ENCODE peak calls at places on chromosomes 2 and 18, in seven cellular contexts. One of them, this sample, is unnamed.

GRCh38 chr2:201798252-201798918 is 8.0 kb upstream of the CDK15 start:
- DNase-seq in left lung: no peak
- DNase-seq in heart right ventricle: no peak
- DNase-seq in hepatocyte: no peak
- DNase-seq in left ventricle myocardium inferior: no peak
- DNase-seq in tibial artery: no peak
- DNase-seq in stomach: no peak
- DNase-seq in this sample: no peak

GRCh38 chr2:3193423-3194330 is 183.9 kb downstream of the EIPR1 start:
- DNase-seq in left lung: no peak
- DNase-seq in heart right ventricle: no peak
- DNase-seq in hepatocyte: no peak
- DNase-seq in left ventricle myocardium inferior: no peak
- DNase-seq in tibial artery: no peak
- DNase-seq in stomach: no peak
- DNase-seq in this sample: no peak

GRCh38 chr18:34871435-34871834 is 161.3 kb downstream of the DTNA start:
- DNase-seq in left lung: no peak
- DNase-seq in heart right ventricle: no peak
- DNase-seq in hepatocyte: no peak
- DNase-seq in left ventricle myocardium inferior: no peak
- DNase-seq in tibial artery: no peak
- DNase-seq in stomach: no peak
- DNase-seq in this sample: no peak

GRCh38 chr2:128879161-128879560 is 560.5 kb upstream of the HS6ST1 start:
- DNase-seq in left lung: no peak
- DNase-seq in heart right ventricle: no peak
- DNase-seq in hepatocyte: no peak
- DNase-seq in left ventricle myocardium inferior: no peak
- DNase-seq in tibial artery: no peak
- DNase-seq in stomach: no peak
- DNase-seq in this sample: no peak

GRCh38 chr2:70425682-70426301 is 123.9 kb upstream of the FAM136A start:
- DNase-seq in left lung: no peak
- DNase-seq in heart right ventricle: no peak
- DNase-seq in hepatocyte: no peak
- DNase-seq in left ventricle myocardium inferior: no peak
- DNase-seq in tibial artery: no peak
- DNase-seq in stomach: no peak
- DNase-seq in this sample: no peak

GRCh38 chr2:228699400-228699799 is 517.9 kb upstream of the SPHKAP start:
- DNase-seq in left lung: no peak
- DNase-seq in heart right ventricle: no peak
- DNase-seq in hepatocyte: no peak
- DNase-seq in left ventricle myocardium inferior: no peak
- DNase-seq in tibial artery: no peak
- DNase-seq in stomach: no peak
- DNase-seq in this sample: no peak

GRCh38 chr18:69708844-69709243 is 238.8 kb downstream of the CD226 start:
- DNase-seq in left lung: no peak
- DNase-seq in heart right ventricle: no peak
- DNase-seq in hepatocyte: no peak
- DNase-seq in left ventricle myocardium inferior: no peak
- DNase-seq in tibial artery: no peak
- DNase-seq in stomach: no peak
- DNase-seq in this sample: no peak

GRCh38 chr2:14560686-14561085 is 71.8 kb upstream of the LRATD1 start:
- DNase-seq in left lung: no peak
- DNase-seq in heart right ventricle: no peak
- DNase-seq in hepatocyte: no peak
- DNase-seq in left ventricle myocardium inferior: no peak
- DNase-seq in tibial artery: no peak
- DNase-seq in stomach: no peak
- DNase-seq in this sample: no peak

GRCh38 chr2:111927723-111928122 is 29.3 kb downstream of the MERTK start:
- DNase-seq in left lung: no peak
- DNase-seq in heart right ventricle: no peak
- DNase-seq in hepatocyte: no peak
- DNase-seq in left ventricle myocardium inferior: no peak
- DNase-seq in tibial artery: no peak
- DNase-seq in stomach: no peak
- DNase-seq in this sample: no peak

GRCh38 chr2:16620590-16620989 is 45.0 kb downstream of the CYRIA start:
- DNase-seq in left lung: no peak
- DNase-seq in heart right ventricle: no peak
- DNase-seq in hepatocyte: no peak
- DNase-seq in left ventricle myocardium inferior: no peak
- DNase-seq in tibial artery: no peak
- DNase-seq in stomach: no peak
- DNase-seq in this sample: no peak
- H3K4me1 ChIP-seq in left lung: peaks cover 75% of the 10 kb centered on the region
- H3K4me1 ChIP-seq in heart right ventricle: peaks cover 81% of the 10 kb centered on the region
- H3K4me1 ChIP-seq in hepatocyte: no peaks in the 10 kb centered on the region
- H3K4me1 ChIP-seq in left ventricle myocardium inferior: peaks cover 52% of the 10 kb centered on the region
- H3K4me1 ChIP-seq in tibial artery: peaks cover 24% of the 10 kb centered on the region
- H3K4me1 ChIP-seq in stomach: peaks cover 35% of the 10 kb centered on the region
- H3K4me1 ChIP-seq in this sample: no peaks in the 10 kb centered on the region

DNA sequence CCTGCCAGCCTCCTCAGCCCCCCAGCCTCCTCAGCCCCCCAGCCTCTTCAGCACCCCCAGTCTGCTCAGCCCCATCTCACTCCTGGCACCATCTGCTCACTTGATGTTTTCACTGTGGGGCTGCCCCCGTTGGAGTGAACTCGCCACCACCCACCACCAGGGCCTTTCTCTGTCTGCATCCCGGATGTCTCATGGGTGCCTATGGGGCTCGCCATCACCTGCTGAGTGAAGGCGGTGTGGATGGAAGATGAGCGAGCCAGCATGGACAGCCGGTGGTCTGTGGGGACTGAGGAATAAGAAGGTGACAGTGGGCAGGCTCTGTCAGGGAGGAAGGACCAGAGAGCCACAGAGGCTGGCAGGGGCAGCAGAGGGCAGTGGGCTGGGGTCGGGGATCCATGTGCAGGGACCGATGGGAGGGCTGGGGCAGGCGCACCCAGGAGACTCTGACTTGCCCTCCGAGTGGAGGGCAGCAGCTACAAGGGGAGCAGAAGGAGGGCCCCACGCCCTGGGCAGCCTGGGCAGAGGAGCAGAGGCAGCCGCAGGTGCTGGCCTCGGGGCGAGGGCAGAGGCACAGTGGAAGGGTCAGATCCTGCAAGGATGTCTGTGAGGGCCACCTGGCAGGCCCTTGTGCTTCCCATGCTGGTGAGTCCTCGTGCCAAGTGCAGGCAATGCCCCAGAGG is 74.7 kb upstream of the ODC1 start:
- DNase-seq in left lung: no peak
- DNase-seq in heart right ventricle: no peak
- DNase-seq in hepatocyte: no peak
- DNase-seq in left ventricle myocardium inferior: no peak
- DNase-seq in tibial artery: no peak
- DNase-seq in stomach: no peak
- DNase-seq in this sample: no peak
- H3K4me1 ChIP-seq in left lung: no peaks in the 10 kb centered on the region
- H3K4me1 ChIP-seq in heart right ventricle: no peaks in the 10 kb centered on the region
- H3K4me1 ChIP-seq in hepatocyte: no peaks in the 10 kb centered on the region
- H3K4me1 ChIP-seq in left ventricle myocardium inferior: no peaks in the 10 kb centered on the region
- H3K4me1 ChIP-seq in tibial artery: no peaks in the 10 kb centered on the region
- H3K4me1 ChIP-seq in stomach: no peaks in the 10 kb centered on the region
- H3K4me1 ChIP-seq in this sample: no peaks in the 10 kb centered on the region

GRCh38 chr2:147800316-147800715 is 44.5 kb upstream of the ACVR2A start:
- DNase-seq in left lung: no peak
- DNase-seq in heart right ventricle: no peak
- DNase-seq in hepatocyte: no peak
- DNase-seq in left ventricle myocardium inferior: no peak
- DNase-seq in tibial artery: no peak
- DNase-seq in stomach: no peak
- DNase-seq in this sample: no peak
- H3K4me1 ChIP-seq in left lung: no peaks in the 10 kb centered on the region
- H3K4me1 ChIP-seq in heart right ventricle: peaks cover 7% of the 10 kb centered on the region
- H3K4me1 ChIP-seq in hepatocyte: no peaks in the 10 kb centered on the region
- H3K4me1 ChIP-seq in left ventricle myocardium inferior: no peaks in the 10 kb centered on the region
- H3K4me1 ChIP-seq in tibial artery: no peaks in the 10 kb centered on the region
- H3K4me1 ChIP-seq in stomach: no peaks in the 10 kb centered on the region
- H3K4me1 ChIP-seq in this sample: no peaks in the 10 kb centered on the region

DNA sequence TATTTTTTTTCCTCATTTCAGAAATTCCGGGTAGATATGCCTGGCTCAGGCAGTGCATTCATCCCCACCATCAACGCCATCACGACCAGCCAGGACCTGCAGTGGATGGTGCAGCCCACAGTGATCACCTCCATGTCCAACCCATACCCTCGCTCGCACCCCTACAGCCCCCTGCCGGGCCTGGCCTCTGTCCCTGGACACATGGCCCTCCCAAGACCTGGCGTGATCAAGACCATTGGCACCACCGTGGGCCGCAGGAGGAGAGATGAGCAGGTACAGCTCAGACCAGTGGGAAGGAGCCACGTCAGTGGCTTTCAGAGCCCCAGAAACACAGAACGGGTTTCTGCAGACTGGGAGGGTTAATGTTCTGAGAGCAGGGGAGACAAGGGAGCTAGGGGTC is 11.4 kb downstream of the FOSL2 start:
- DNase-seq in left lung: no peak
- DNase-seq in heart right ventricle: no peak
- DNase-seq in hepatocyte: no peak
- DNase-seq in left ventricle myocardium inferior: no peak
- DNase-seq in tibial artery: no peak
- DNase-seq in stomach: no peak
- DNase-seq in this sample: no peak
- H3K4me1 ChIP-seq in left lung: peaks cover 100% of the 10 kb centered on the region
- H3K4me1 ChIP-seq in heart right ventricle: peaks cover 100% of the 10 kb centered on the region
- H3K4me1 ChIP-seq in hepatocyte: peaks cover 35% of the 10 kb centered on the region
- H3K4me1 ChIP-seq in left ventricle myocardium inferior: peaks cover 93% of the 10 kb centered on the region
- H3K4me1 ChIP-seq in tibial artery: peaks cover 87% of the 10 kb centered on the region
- H3K4me1 ChIP-seq in stomach: peaks cover 89% of the 10 kb centered on the region
- H3K4me1 ChIP-seq in this sample: peaks cover 72% of the 10 kb centered on the region

GRCh38 chr18:47968721-47969120 is 38.3 kb upstream of the SMAD2 start:
- DNase-seq in left lung: no peak
- DNase-seq in heart right ventricle: no peak
- DNase-seq in hepatocyte: no peak
- DNase-seq in left ventricle myocardium inferior: no peak
- DNase-seq in tibial artery: no peak
- DNase-seq in stomach: no peak
- DNase-seq in this sample: no peak

GRCh38 chr18:47968006-47968676 is 37.7 kb upstream of the SMAD2 start:
- DNase-seq in left lung: no peak
- DNase-seq in heart right ventricle: no peak
- DNase-seq in hepatocyte: no peak
- DNase-seq in left ventricle myocardium inferior: no peak
- DNase-seq in tibial artery: no peak
- DNase-seq in stomach: peak; percentile 61
- DNase-seq in this sample: no peak

GRCh38 chr18:47969851-47970250 is 39.4 kb upstream of the SMAD2 start:
- DNase-seq in left lung: no peak
- DNase-seq in heart right ventricle: no peak
- DNase-seq in hepatocyte: no peak
- DNase-seq in left ventricle myocardium inferior: no peak
- DNase-seq in tibial artery: no peak
- DNase-seq in stomach: no peak
- DNase-seq in this sample: no peak

GRCh38 chr18:47975105-47975504 is 44.6 kb upstream of the SMAD2 start:
- DNase-seq in left lung: no peak
- DNase-seq in heart right ventricle: no peak
- DNase-seq in hepatocyte: no peak
- DNase-seq in left ventricle myocardium inferior: no peak
- DNase-seq in tibial artery: no peak
- DNase-seq in stomach: no peak
- DNase-seq in this sample: no peak

GRCh38 chr18:47970664-47971523 is 40.4 kb upstream of the SMAD2 start:
- DNase-seq in left lung: no peak
- DNase-seq in heart right ventricle: no peak
- DNase-seq in hepatocyte: no peak
- DNase-seq in left ventricle myocardium inferior: no peak
- DNase-seq in tibial artery: no peak
- DNase-seq in stomach: no peak
- DNase-seq in this sample: no peak
- H3K4me1 ChIP-seq in left lung: peaks cover 10% of the 10 kb centered on the region
- H3K4me1 ChIP-seq in heart right ventricle: peaks cover 11% of the 10 kb centered on the region
- H3K4me1 ChIP-seq in hepatocyte: peaks cover 6% of the 10 kb centered on the region
- H3K4me1 ChIP-seq in left ventricle myocardium inferior: no peaks in the 10 kb centered on the region
- H3K4me1 ChIP-seq in tibial artery: no peaks in the 10 kb centered on the region
- H3K4me1 ChIP-seq in stomach: peaks cover 13% of the 10 kb centered on the region
- H3K4me1 ChIP-seq in this sample: no peaks in the 10 kb centered on the region

DNA sequence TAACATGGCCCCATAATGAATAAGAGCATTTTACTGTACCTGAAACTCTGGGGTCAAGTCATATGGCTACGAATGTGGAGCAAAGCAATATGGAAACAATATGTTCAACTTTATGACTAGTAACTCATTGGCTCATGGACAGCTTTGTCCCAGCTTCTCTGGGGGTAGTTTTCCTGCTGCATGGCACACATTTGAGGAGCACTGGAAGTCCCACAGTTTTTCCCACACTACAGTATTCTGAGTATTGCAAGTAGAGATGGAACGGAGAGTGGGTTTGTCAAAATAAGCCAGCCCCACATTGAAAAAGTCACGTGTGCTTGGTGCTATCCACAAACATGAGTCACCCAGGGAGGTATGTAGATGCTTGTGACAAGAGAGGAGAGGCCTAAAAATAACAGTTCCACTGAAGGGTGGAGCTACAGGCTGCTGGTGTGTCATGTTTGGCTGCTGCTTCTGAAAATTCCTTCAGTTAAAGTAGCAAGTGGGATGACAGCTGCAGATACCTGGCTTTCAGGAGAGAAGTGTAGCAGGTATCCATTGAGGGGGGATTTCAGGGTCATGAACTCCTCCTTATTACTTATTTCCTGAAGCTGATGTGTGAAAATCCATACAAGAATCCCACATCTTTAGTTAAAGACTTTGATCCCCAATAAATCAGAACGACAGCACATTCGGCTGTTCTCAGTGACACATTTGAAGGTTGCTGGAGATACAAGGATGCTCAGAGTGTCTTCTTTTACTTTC is 48.3 kb upstream of the CTAGE1 start:
- DNase-seq in left lung: no peak
- DNase-seq in heart right ventricle: peak; percentile 74
- DNase-seq in hepatocyte: peak; percentile 83
- DNase-seq in left ventricle myocardium inferior: peak; percentile 26
- DNase-seq in tibial artery: peak; percentile 75
- DNase-seq in stomach: no peak
- DNase-seq in this sample: peak; percentile 88
- H3K4me1 ChIP-seq in left lung: peaks cover 29% of the 10 kb centered on the region
- H3K4me1 ChIP-seq in heart right ventricle: peaks cover 42% of the 10 kb centered on the region
- H3K4me1 ChIP-seq in hepatocyte: peaks cover 45% of the 10 kb centered on the region
- H3K4me1 ChIP-seq in left ventricle myocardium inferior: peaks cover 51% of the 10 kb centered on the region
- H3K4me1 ChIP-seq in tibial artery: peaks cover 43% of the 10 kb centered on the region
- H3K4me1 ChIP-seq in stomach: peaks cover 42% of the 10 kb centered on the region
- H3K4me1 ChIP-seq in this sample: peaks cover 17% of the 10 kb centered on the region

DNA sequence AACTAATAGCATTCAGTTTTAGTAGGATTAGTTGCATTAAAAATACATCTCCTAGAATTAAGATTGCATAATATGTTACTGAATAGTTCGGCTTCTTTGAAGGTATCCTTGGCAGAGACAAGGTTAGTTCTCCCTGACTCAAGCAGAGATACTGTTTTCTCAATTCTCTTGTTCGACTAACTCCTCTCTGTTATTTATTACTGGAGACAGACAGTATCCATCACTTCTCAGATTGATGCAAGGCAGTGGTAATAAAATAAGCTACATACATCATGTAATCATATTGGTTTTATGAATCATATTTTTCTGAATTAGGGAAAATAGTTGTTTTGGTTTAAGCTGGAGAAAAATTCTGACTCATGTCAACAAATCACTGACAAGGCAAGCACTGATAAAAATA is 134.8 kb downstream of the SLC8A1 start:
- DNase-seq in left lung: no peak
- DNase-seq in heart right ventricle: no peak
- DNase-seq in hepatocyte: no peak
- DNase-seq in left ventricle myocardium inferior: no peak
- DNase-seq in tibial artery: no peak
- DNase-seq in stomach: no peak
- DNase-seq in this sample: no peak
- H3K4me1 ChIP-seq in left lung: no peaks in the 10 kb centered on the region
- H3K4me1 ChIP-seq in heart right ventricle: no peaks in the 10 kb centered on the region
- H3K4me1 ChIP-seq in hepatocyte: no peaks in the 10 kb centered on the region
- H3K4me1 ChIP-seq in left ventricle myocardium inferior: peaks cover 78% of the 10 kb centered on the region
- H3K4me1 ChIP-seq in tibial artery: peaks cover 4% of the 10 kb centered on the region
- H3K4me1 ChIP-seq in stomach: peaks cover 18% of the 10 kb centered on the region
- H3K4me1 ChIP-seq in this sample: peaks cover 7% of the 10 kb centered on the region

This sample was measured in ascending aorta.